ENCODE peak calls at places on chromosomes 13 and 19, in seven cellular contexts. Y, O, K, J, I, H and L are unnamed samples.

GRCh38 chr13:21232196-21232595 is 55.7 kb downstream of the MRPL57 start:
- DNase-seq in O (no peak), Y (peak; percentile 67), H (no peak), K (no peak), I (no peak), J (no peak), L (no peak)

GRCh38 chr19:50199254-50199545 is 4.2 kb upstream of the MYH14 start:
- DNase-seq in O (no peak), Y (no peak), J (no peak), H (peak; percentile 10), K (no peak), I (no peak), L (no peak)

GRCh38 chr13:111899714-111900389 is 167.1 kb upstream of the SOX1 start:
- DNase-seq in O (no peak), I (no peak), J (peak; percentile 15), K (no peak), Y (no peak), H (no peak), L (no peak)

GRCh38 chr13:27194895-27195764 is 23.5 kb upstream of the USP12 start:
- DNase-seq in I (no peak), Y (peak; percentile 96), K (no peak), J (peak; percentile 44), H (no peak), O (no peak), L (no peak)

GRCh38 chr13:67549331-67549730 is 319.2 kb upstream of the PCDH9 start:
- DNase-seq in Y (no peak), H (no peak), O (no peak), I (no peak), K (no peak), J (no peak), L (no peak)

GRCh38 chr19:48826606-48827020 is 9.7 kb downstream of the HSD17B14 start:
- DNase-seq in I (no peak), K (no peak), H (no peak), O (no peak), Y (no peak), J (peak; percentile 55), L (peak; percentile 79)

GRCh38 chr19:47186337-47187022 is 44.5 kb downstream of the BBC3 start:
- DNase-seq in J (no peak), Y (no peak), I (peak; percentile 60), K (peak; percentile 91), O (peak; percentile 57), H (no peak), L (no peak)

GRCh38 chr13:43872181-43872580 is 7.4 kb downstream of the CCDC122 start:
- DNase-seq in H (no peak), J (no peak), Y (no peak), O (no peak), K (no peak), I (no peak), L (no peak)

GRCh38 chr13:43054803-43055802 is 31.7 kb downstream of the DNAJC15 start:
- DNase-seq in K (peak; percentile 56), H (peak; percentile 29), I (no peak), O (no peak), J (peak; percentile 95), Y (peak; percentile 61), L (peak; percentile 36)

GRCh38 chr13:22447132-22447886 is 733.5 kb upstream of the SGCG start:
- DNase-seq in H (peak; percentile 36), K (no peak), Y (no peak), J (no peak), I (no peak), O (no peak), L (no peak)

GRCh38 chr19:51919606-51920005 is 7.7 kb upstream of the ZNF613 start:
- DNase-seq in H (no peak), J (no peak), I (no peak), Y (no peak), K (no peak), O (no peak), L (no peak)

GRCh38 chr19:44010468-44010867 is 7.7 kb downstream of the ZNF230 start:
- DNase-seq in K (no peak), H (no peak), J (no peak), I (no peak), Y (no peak), O (no peak), L (no peak)

GRCh38 chr19:9362905-9363304 is at the start of gene ZNF177:
- DNase-seq in J (no peak), Y (peak; percentile 19), O (no peak), I (no peak), H (no peak), K (no peak), L (no peak)

GRCh38 chr19:9849786-9850185 is 14.7 kb downstream of the PIN1 start:
- DNase-seq in J (no peak), I (no peak), O (no peak), H (no peak), K (no peak), Y (no peak), L (no peak)

GRCh38 chr13:94608586-94608985 is 6.9 kb downstream of the GPR180 start:
- DNase-seq in O (no peak), K (no peak), Y (no peak), J (no peak), H (no peak), I (no peak), L (no peak)

GRCh38 chr19:39444598-39445257 is 654 bp upstream of the SUPT5H start:
- DNase-seq in I (no peak), Y (peak; percentile 58), H (no peak), J (no peak), K (no peak), O (no peak), L (no peak)

GRCh38 chr19:45444318-45445041 is 20.8 kb upstream of the ERCC1 start:
- DNase-seq in Y (peak; percentile 94), H (peak; percentile 96), J (peak; percentile 94), O (peak; percentile 71), I (peak; percentile 90), K (peak; percentile 82), L (peak; percentile 98)

GRCh38 chr13:31905896-31906295 is 125.7 kb upstream of the FRY start:
- DNase-seq in J (no peak), I (no peak), K (no peak), O (no peak), H (no peak), Y (no peak), L (no peak)

GRCh38 chr13:26412263-26412662 is 145.2 kb upstream of the WASF3 start:
- DNase-seq in J (no peak), H (no peak), O (no peak), K (no peak), I (no peak), Y (no peak), L (no peak)

GRCh38 chr19:12140545-12141404 is 625 bp upstream of the ZNF20 start:
- DNase-seq in K (peak; percentile 80), J (peak; percentile 86), H (peak; percentile 91), I (peak; percentile 83), O (peak; percentile 69), Y (peak; percentile 89), L (peak; percentile 82)

GRCh38 chr13:108895220-108895704 is 265.9 kb downstream of the MYO16 start:
- DNase-seq in J (no peak), H (no peak), O (no peak), Y (peak; percentile 68), K (no peak), I (no peak), L (no peak)

GRCh38 chr13:50708461-50708860 is 135.0 kb downstream of the DLEU7 start:
- DNase-seq in H (no peak), O (no peak), K (no peak), I (no peak), Y (no peak), J (no peak), L (no peak)

GRCh38 chr13:108656742-108657141 is 27.3 kb downstream of the MYO16 start:
- DNase-seq in H (no peak), I (no peak), K (no peak), J (no peak), Y (no peak), O (no peak), L (no peak)

DNA sequence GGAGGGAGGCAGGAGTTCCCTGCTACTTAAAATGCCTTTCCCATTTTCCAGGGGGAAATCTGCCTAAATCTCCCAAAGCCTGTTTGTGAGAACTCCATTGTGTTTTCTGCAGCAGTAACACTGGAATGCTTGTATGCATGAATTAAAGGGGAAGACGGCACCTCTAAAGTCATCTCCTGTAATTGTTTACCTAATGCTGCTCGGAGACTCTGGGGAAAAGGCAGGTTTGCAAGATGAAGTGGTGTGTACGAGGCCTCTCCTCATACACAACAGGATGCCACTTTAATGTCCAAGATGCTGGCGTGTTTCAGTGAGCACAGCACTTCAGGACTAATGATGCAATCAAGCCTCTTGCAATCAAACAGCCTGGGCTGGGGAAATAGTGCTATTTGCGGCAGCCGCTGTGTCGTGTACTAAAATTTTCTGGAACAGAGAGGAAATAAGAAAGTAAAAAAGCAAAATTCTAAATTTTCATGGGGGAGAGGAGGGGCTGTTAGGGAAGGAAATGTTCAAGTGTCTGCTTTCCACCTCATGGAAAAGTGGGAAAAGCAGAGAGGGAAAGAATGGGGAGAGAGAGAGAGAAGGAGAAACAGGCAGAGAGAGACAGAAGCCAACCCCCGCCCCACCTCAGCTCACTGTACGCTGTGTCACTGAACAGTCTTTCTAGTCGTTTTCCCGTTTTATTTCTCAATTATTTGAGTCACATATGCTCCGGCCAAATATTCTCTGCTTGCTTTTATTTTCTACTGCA is 32.9 kb downstream of the TSHZ3 start:
- DNase-seq in O (no peak), Y (peak; percentile 91), H (peak; percentile 18), I (no peak), K (no peak), J (no peak), L (peak; percentile 68)
- H3K4me3 ChIP-seq in O (no peak overlapping the region), Y (peak overlapping the region; percentile 66), H (peak overlapping the region; percentile 9), I (no peak overlapping the region), K (no peak overlapping the region), J (no peak overlapping the region), L (no peak overlapping the region)

GRCh38 chr13:40651866-40652587 is 14.4 kb downstream of the FOXO1 start:
- DNase-seq in I (no peak), K (no peak), Y (no peak), O (no peak), H (no peak), J (no peak), L (no peak)

GRCh38 chr13:40648841-40649240 is 17.6 kb downstream of the FOXO1 start:
- DNase-seq in Y (no peak), H (no peak), J (no peak), K (no peak), O (no peak), I (no peak), L (no peak)

GRCh38 chr13:40656358-40656757 is 10.1 kb downstream of the FOXO1 start:
- DNase-seq in J (no peak), O (no peak), H (no peak), K (no peak), I (no peak), Y (no peak), L (no peak)

GRCh38 chr13:40653558-40654318 is 12.7 kb downstream of the FOXO1 start:
- DNase-seq in K (no peak), I (no peak), H (no peak), O (no peak), J (no peak), Y (peak; percentile 29), L (no peak)

GRCh38 chr13:40652588-40652940 is 13.9 kb downstream of the FOXO1 start:
- DNase-seq in K (no peak), O (no peak), Y (no peak), I (no peak), J (no peak), H (no peak), L (no peak)
- H3K36me3 ChIP-seq in K (no peaks in the 10 kb centered on the region), O (no peaks in the 10 kb centered on the region), Y (no peaks in the 10 kb centered on the region), I (no peaks in the 10 kb centered on the region), J (no peaks in the 10 kb centered on the region), H (no peaks in the 10 kb centered on the region), L (no peaks in the 10 kb centered on the region)

GRCh38 chr19:6524326-6524725 is 6.5 kb upstream of the TNFSF9 start:
- DNase-seq in I (no peak), K (no peak), H (peak; percentile 33), Y (no peak), J (no peak), O (no peak), L (no peak)
- H3K4me3 ChIP-seq in I (no peak overlapping the region), K (no peak overlapping the region), H (no peak overlapping the region), Y (no peak overlapping the region), J (no peak overlapping the region), O (no peak overlapping the region), L (no peak overlapping the region)

GRCh38 chr19:28508666-28509065 is 704.3 kb downstream of the UQCRFS1 start:
- DNase-seq in J (no peak), I (no peak), Y (no peak), K (no peak), O (no peak), H (no peak), L (no peak)
- H3K36me3 ChIP-seq in J (no peaks in the 10 kb centered on the region), I (no peaks in the 10 kb centered on the region), Y (no peaks in the 10 kb centered on the region), K (no peaks in the 10 kb centered on the region), O (no peaks in the 10 kb centered on the region), H (no peaks in the 10 kb centered on the region), L (no peaks in the 10 kb centered on the region)